ENCODE peak calls at places on chromosomes 2 and 18, in six cellular contexts. T is cardiac muscle cell; L is stomach; O is effector memory CD4-positive, alpha-beta T cell; F is pancreas; C is lower lobe of right lung. M is an unnamed sample.

GRCh38 chr2:202718614-202719013 is 83.8 kb downstream of the FAM117B start:
- DNase-seq in O (no peak), C (no peak), T (peak; percentile 20), F (no peak), L (no peak), M (no peak)

GRCh38 chr2:226652388-226652787 is 147.2 kb downstream of the IRS1 start:
- DNase-seq in C (no peak), F (no peak), T (peak; percentile 87), L (no peak), O (no peak), M (no peak)

GRCh38 chr2:27205206-27205605 is 6.6 kb upstream of the ATRAID start:
- DNase-seq in T (no peak), C (no peak), L (no peak), O (no peak), F (no peak), M (no peak)

GRCh38 chr2:62475172-62476011 is 30.6 kb downstream of the TMEM17 start:
- DNase-seq in T (peak; percentile 46), L (no peak), C (peak; percentile 52), F (no peak), O (no peak), M (no peak)

GRCh38 chr2:217363470-217363869 is 503.6 kb upstream of the TNP1 start:
- DNase-seq in O (no peak), T (no peak), C (no peak), L (no peak), F (no peak), M (no peak)

GRCh38 chr2:23926750-23927627 is at the start of gene ATAD2B:
- DNase-seq in O (peak; percentile 91), L (peak; percentile 93), F (peak; percentile 96), T (peak; percentile 97), C (peak; percentile 93), M (peak; percentile 91)

GRCh38 chr2:69483696-69484095 is 46.5 kb upstream of the NFU1 start:
- DNase-seq in C (no peak), O (no peak), T (no peak), F (no peak), L (no peak), M (no peak)

GRCh38 chr2:30232027-30232800 is 880 bp downstream of the LBH start:
- DNase-seq in F (peak; percentile 79), L (peak; percentile 47), T (peak; percentile 62), C (peak; percentile 72), O (peak; percentile 79), M (peak; percentile 63)

GRCh38 chr2:38554973-38555595 is 47.6 kb downstream of the HNRNPLL start:
- DNase-seq in O (no peak), F (no peak), T (peak; percentile 50), C (no peak), L (no peak), M (no peak)

GRCh38 chr2:104863229-104863584 is 9.3 kb downstream of the POU3F3 start:
- DNase-seq in F (no peak), O (no peak), T (no peak), L (no peak), C (no peak), M (no peak)

GRCh38 chr2:240305369-240305962 is 130.0 kb upstream of the GPC1 start:
- DNase-seq in T (no peak), O (no peak), C (no peak), L (no peak), F (no peak), M (no peak)

GRCh38 chr2:50556934-50557575 is 474.9 kb downstream of the NRXN1 start:
- DNase-seq in O (no peak), C (no peak), T (peak; percentile 84), F (no peak), L (no peak), M (no peak)

GRCh38 chr18:44474596-44474995 is 206.1 kb upstream of the SETBP1 start:
- DNase-seq in F (no peak), C (no peak), O (no peak), L (no peak), T (no peak), M (no peak)

GRCh38 chr2:107584577-107584976 is 242.1 kb upstream of the RGPD4 start:
- DNase-seq in L (no peak), O (no peak), C (no peak), T (peak; percentile 41), F (no peak), M (no peak)

GRCh38 chr18:74128114-74128513 is 19.5 kb downstream of the FBXO15 start:
- DNase-seq in C (no peak), T (no peak), L (no peak), O (no peak), F (no peak), M (no peak)

GRCh38 chr2:67272195-67272594 is 124.9 kb upstream of the ETAA1 start:
- DNase-seq in O (no peak), F (no peak), C (no peak), T (no peak), L (no peak), M (no peak)

GRCh38 chr18:31486165-31486564 is 11.8 kb upstream of the DSG2 start:
- DNase-seq in L (no peak), C (no peak), O (no peak), F (no peak), T (peak; percentile 47), M (no peak)

GRCh38 chr2:69616755-69617154 is 26.8 kb downstream of the AAK1 start:
- DNase-seq in F (no peak), L (no peak), T (no peak), C (no peak), O (peak; percentile 17), M (no peak)

GRCh38 chr2:197909377-197909776 is 105.0 kb downstream of the PLCL1 start:
- DNase-seq in O (no peak), F (no peak), C (no peak), L (no peak), T (peak; percentile 74), M (no peak)

GRCh38 chr2:173119944-173120343 is 44.3 kb downstream of the MAP3K20 start:
- DNase-seq in L (no peak), O (no peak), F (no peak), C (no peak), T (no peak), M (no peak)

GRCh38 chr2:30756971-30757370 is 50.3 kb downstream of the CAPN13 start:
- DNase-seq in C (no peak), T (no peak), F (peak; percentile 33), O (no peak), L (no peak), M (no peak)

GRCh38 chr2:181117176-181117925 is 136.9 kb downstream of the UBE2E3 start:
- DNase-seq in T (no peak), C (no peak), F (no peak), O (no peak), L (no peak), M (no peak)

GRCh38 chr2:179336782-179337534 is 72.3 kb upstream of the SESTD1 start:
- DNase-seq in F (no peak), C (no peak), T (peak; percentile 45), O (no peak), L (no peak), M (no peak)

GRCh38 chr2:16142383-16143361 is 202.3 kb downstream of the MYCN start:
- DNase-seq in T (no peak), O (no peak), L (peak; percentile 89), F (no peak), C (no peak), M (no peak)

DNA sequence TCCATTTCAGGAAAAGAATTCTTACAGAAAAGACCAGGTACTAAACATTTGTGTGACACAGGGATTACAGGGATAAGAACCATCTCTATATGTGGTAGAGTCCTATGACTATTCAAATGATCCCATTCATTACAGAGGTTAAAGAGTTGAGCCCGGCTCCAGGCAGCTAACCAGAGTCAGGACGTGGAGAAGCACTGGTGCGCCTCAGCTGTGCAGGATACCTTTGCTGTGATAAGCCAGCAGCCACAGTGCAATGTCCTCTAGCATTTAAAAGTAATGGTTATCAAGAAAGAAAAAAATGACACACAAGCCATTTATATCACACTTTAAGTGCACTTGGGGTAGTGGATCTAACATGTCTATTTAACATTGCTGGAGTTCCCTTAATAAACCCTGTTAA is 17.3 kb downstream of the BUB1 start:
- DNase-seq in C (no peak), T (no peak), O (no peak), F (no peak), L (no peak), M (no peak)
- H3K36me3 ChIP-seq in C (no peaks in the 10 kb centered on the region), T (peaks cover 25% of the 10 kb centered on the region), O (no peaks in the 10 kb centered on the region), F (no peaks in the 10 kb centered on the region), L (no peaks in the 10 kb centered on the region), M (no peaks in the 10 kb centered on the region)

DNA sequence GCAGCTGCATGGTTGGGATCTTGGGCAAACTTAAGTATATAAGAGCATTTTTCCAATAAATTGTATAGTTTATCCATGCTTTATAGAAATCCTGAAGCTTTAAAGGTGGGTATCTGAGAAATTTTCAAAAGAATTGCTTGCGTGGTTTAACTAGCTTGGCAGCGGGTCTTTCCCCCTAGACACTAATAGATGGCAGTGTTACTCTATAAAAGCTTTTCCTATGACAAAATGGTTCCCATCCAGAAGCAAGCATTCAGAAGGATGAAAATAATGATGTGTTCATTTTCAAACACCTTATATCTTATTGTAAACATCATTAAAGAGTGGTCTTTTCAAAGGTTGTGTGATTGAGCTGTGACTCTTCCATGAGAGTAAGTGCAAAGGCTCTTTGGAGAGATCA is 45.9 kb downstream of the KDM3A start:
- DNase-seq in C (no peak), F (no peak), T (no peak), L (no peak), O (no peak), M (no peak)
- H3K36me3 ChIP-seq in C (peaks cover 100% of the 10 kb centered on the region), F (peaks cover 27% of the 10 kb centered on the region), T (peaks cover 100% of the 10 kb centered on the region), L (peaks cover 100% of the 10 kb centered on the region), O (peaks cover 95% of the 10 kb centered on the region), M (peaks cover 27% of the 10 kb centered on the region)

DNA sequence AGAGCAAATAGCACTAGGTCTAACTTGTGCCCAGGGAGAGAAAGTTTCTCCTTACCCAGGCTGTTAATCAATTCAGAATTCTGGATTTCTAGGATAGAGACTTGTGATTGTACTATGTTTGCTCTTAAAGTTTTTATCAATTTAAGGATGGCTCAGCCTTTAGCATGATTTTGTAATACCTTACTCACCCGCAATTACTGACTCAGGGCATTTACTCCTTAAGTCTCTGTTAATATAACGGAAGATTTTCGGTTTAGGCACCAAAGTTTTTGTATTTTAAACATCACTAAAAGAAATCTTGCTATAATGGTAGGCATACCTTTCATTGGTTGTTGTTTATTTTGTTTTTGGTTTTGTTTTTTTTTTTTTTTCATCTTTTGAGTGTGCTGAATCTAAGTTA is 358.2 kb downstream of the RBM43 start:
- DNase-seq in T (no peak), O (no peak), C (no peak), F (no peak), L (no peak), M (no peak)
- H3K36me3 ChIP-seq in T (no peaks in the 10 kb centered on the region), O (no peaks in the 10 kb centered on the region), C (no peaks in the 10 kb centered on the region), F (no peaks in the 10 kb centered on the region), L (no peaks in the 10 kb centered on the region), M (no peaks in the 10 kb centered on the region)

DNA sequence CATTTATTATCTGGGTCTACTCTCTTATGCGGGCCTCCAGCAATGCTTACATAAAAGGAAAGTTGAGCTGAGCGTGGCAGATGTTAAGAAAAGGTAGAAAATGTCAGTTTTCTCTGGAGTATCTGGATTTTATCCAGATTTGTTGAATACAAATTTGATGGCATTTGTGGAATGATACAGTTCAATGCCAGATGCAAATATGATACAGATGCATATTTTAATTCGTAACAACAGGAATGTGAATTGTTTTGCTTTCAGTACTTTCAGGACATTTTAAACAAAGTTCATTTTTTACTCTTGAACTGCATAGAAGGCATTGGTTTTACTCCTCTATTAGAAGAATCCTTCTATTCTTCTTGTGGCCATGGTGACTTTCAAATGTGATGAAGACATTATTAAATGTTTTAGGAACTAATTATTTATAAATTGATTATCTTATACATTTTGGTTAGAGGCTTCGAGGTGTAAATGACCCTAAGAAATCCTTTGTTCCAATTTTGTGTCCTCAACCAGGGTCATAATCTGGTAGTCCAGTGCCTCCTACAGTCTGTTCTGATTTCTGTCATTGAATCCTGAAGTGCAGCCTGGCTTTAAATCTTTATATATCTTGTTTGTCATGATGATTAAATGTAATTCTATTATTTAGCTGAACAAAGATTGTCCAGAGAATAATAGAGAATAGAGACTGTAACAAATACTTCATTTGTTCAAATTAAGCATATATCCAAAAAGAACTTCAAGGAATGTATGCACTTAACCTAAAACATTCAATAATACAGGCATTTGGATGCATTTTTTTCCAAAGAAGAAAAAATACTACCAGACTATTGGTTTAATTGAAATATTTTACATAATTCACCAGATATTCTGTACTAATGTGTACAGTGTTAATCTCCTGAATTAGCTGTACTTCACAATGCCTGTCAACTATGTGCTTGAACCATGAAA is 90.0 kb downstream of the PRPF40A start:
- DNase-seq in F (no peak), O (no peak), L (no peak), T (peak; percentile 68), C (no peak), M (no peak)
- H3K36me3 ChIP-seq in F (peaks cover 4% of the 10 kb centered on the region), O (no peaks in the 10 kb centered on the region), L (peaks cover 39% of the 10 kb centered on the region), T (peaks cover 9% of the 10 kb centered on the region), C (peaks cover 44% of the 10 kb centered on the region), M (no peaks in the 10 kb centered on the region)

M was measured in breast epithelium.